ENCODE peak calls at places on chromosomes 11 and 22, in seven cellular contexts. G is mesendoderm, A is H9, B is neuronal stem cell, O is IMR-90, V is trophoblast cell, D is H1. J is an unnamed sample.

GRCh38 chr22:29205260-29205597 is 467 bp upstream of the EMID1 start:
- DNase-seq in G (no peak), A (no peak), B (no peak), O (no peak), V (no peak), D (no peak), J (no peak)

GRCh38 chr11:109856958-109857357 is 236.2 kb upstream of the ZC3H12C start:
- DNase-seq in G (no peak), A (no peak), B (no peak), O (peak), V (no peak), D (no peak), J (no peak)

GRCh38 chr22:48503035-48503625 is 1324.5 kb downstream of the BRD1 start:
- DNase-seq in G (no peak), A (no peak), B (no peak), O (no peak), V (no peak), D (no peak), J (no peak)

GRCh38 chr11:68003846-68004550 is at the start of gene UNC93B1:
- DNase-seq in G (peak), A (peak), B (peak), O (peak), V (peak), D (no peak), J (peak)

GRCh38 chr22:47126344-47126811 is 363.9 kb downstream of the TBC1D22A start:
- DNase-seq in G (no peak), A (no peak), B (no peak), O (no peak), V (no peak), D (no peak), J (no peak)

GRCh38 chr11:35114901-35115687 is 23.9 kb upstream of the CD44 start:
- DNase-seq in G (no peak), A (no peak), B (no peak), O (no peak), V (no peak), D (no peak), J (no peak)

GRCh38 chr11:77644887-77645286 is 7.3 kb upstream of the CLNS1A start:
- DNase-seq in G (no peak), A (no peak), B (no peak), O (no peak), V (no peak), D (no peak), J (no peak)

GRCh38 chr22:18091916-18092526 is 14.2 kb downstream of the PEX26 start:
- DNase-seq in G (no peak), A (no peak), B (no peak), O (peak), V (no peak), D (no peak), J (no peak)

GRCh38 chr11:128022761-128023160 is 564.6 kb downstream of the ETS1 start:
- DNase-seq in G (no peak), A (no peak), B (no peak), O (no peak), V (no peak), D (no peak), J (no peak)

GRCh38 chr11:73053964-73054363 is 88.2 kb downstream of the FCHSD2 start:
- DNase-seq in G (no peak), A (no peak), B (no peak), O (no peak), V (no peak), D (no peak), J (peak)

GRCh38 chr11:64117763-64118459 is 48.0 kb downstream of the MACROD1 start:
- DNase-seq in G (no peak), A (no peak), B (no peak), O (no peak), V (no peak), D (no peak), J (no peak)

GRCh38 chr11:130908770-130909625 is 7.3 kb downstream of the SNX19 start:
- DNase-seq in G (no peak), A (no peak), B (no peak), O (peak), V (no peak), D (no peak), J (peak)

GRCh38 chr11:22521226-22521625 is 104.4 kb downstream of the FANCF start:
- DNase-seq in G (peak), A (no peak), B (no peak), O (peak), V (peak), D (no peak), J (peak)

GRCh38 chr11:59259047-59259446 is 46.3 kb upstream of the MPEG1 start:
- DNase-seq in G (no peak), A (no peak), B (no peak), O (no peak), V (no peak), D (no peak), J (no peak)

GRCh38 chr11:4072668-4073285 is 21.8 kb upstream of the RRM1 start:
- DNase-seq in G (peak), A (peak), B (peak), O (peak), V (peak), D (no peak), J (peak)

GRCh38 chr11:127223026-127223425 is 222.5 kb upstream of the KIRREL3 start:
- DNase-seq in G (peak), A (no peak), B (no peak), O (no peak), V (no peak), D (no peak), J (no peak)

GRCh38 chr11:57903441-57904123 is 120.1 kb upstream of the OR9Q1 start:
- DNase-seq in G (peak), A (no peak), B (no peak), O (peak), V (peak), D (no peak), J (no peak)

GRCh38 chr11:131823772-131824171 is 453.4 kb downstream of the NTM start:
- DNase-seq in G (no peak), A (no peak), B (no peak), O (no peak), V (no peak), D (no peak), J (no peak)

GRCh38 chr22:43289976-43290663 is 53.1 kb downstream of the SCUBE1 start:
- DNase-seq in G (no peak), A (no peak), B (no peak), O (peak), V (no peak), D (no peak), J (peak)

GRCh38 chr22:28402066-28402465 is 277.6 kb downstream of the TTC28 start:
- DNase-seq in G (no peak), A (no peak), B (no peak), O (no peak), V (no peak), D (no peak), J (no peak)

GRCh38 chr11:58770627-58771457 is 39.1 kb upstream of the GLYAT start:
- DNase-seq in G (no peak), A (no peak), B (no peak), O (peak), V (peak), D (no peak), J (no peak)

GRCh38 chr22:44305888-44306287 is 6.9 kb downstream of the SHISAL1 start:
- DNase-seq in G (no peak), A (no peak), B (no peak), O (no peak), V (no peak), D (no peak), J (no peak)

GRCh38 chr11:120390585-120390922 is 54.3 kb downstream of the ARHGEF12 start:
- DNase-seq in G (no peak), A (no peak), B (no peak), O (no peak), V (no peak), D (no peak), J (no peak)

GRCh38 chr11:2677127-2677526 is 22.7 kb downstream of the KCNQ1OT1 start:
- DNase-seq in G (no peak), A (no peak), B (no peak), O (no peak), V (no peak), D (no peak), J (no peak)

GRCh38 chr11:2679011-2679676 is 20.6 kb downstream of the KCNQ1OT1 start:
- DNase-seq in G (no peak), A (no peak), B (no peak), O (no peak), V (no peak), D (no peak), J (no peak)

GRCh38 chr11:2681408-2682145 is 18.2 kb downstream of the KCNQ1OT1 start:
- DNase-seq in G (no peak), A (no peak), B (no peak), O (no peak), V (no peak), D (no peak), J (no peak)

GRCh38 chr11:2675540-2675939 is 24.3 kb downstream of the KCNQ1OT1 start:
- DNase-seq in G (no peak), A (peak), B (no peak), O (no peak), V (no peak), D (no peak), J (no peak)

DNA sequence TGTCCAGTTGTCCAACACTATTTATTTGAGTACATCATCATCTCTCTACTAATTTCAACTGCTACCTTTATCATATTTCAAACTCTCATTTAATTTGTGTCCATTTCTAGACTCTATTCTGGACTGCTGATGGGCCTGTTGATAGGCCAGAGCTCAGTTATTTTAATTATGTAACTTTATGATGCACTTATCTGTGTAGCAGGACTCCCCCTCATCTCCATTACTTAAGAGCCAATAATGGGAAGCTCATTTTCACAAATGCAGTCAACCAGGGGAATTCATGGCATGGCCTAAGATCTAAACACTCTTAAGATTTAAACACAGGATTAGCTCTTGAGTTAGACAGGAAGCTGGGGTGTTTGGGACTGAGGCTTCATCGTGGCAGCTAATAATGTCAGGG is 21.4 kb downstream of the KCNQ1OT1 start:
- DNase-seq in G (no peak), A (no peak), B (no peak), O (no peak), V (no peak), D (no peak), J (peak)
- H4K8ac ChIP-seq in G (no peak), A (no peak), B (no peak), O (no peak), V (no peak), D (no peak), J (no peak)

GRCh38 chr11:116498161-116498560 is 274.6 kb downstream of the BUD13 start:
- DNase-seq in G (no peak), A (no peak), B (no peak), O (no peak), V (no peak), D (no peak), J (no peak)

GRCh38 chr11:116500002-116500832 is 272.6 kb downstream of the BUD13 start:
- DNase-seq in G (no peak), A (no peak), B (no peak), O (no peak), V (no peak), D (no peak), J (no peak)

GRCh38 chr11:116501728-116502127 is 271.1 kb downstream of the BUD13 start:
- DNase-seq in G (no peak), A (no peak), B (no peak), O (no peak), V (no peak), D (no peak), J (no peak)

GRCh38 chr11:116500833-116501622 is 271.8 kb downstream of the BUD13 start:
- DNase-seq in G (no peak), A (peak), B (peak), O (no peak), V (no peak), D (no peak), J (no peak)

GRCh38 chr11:116499396-116500001 is 273.3 kb downstream of the BUD13 start:
- DNase-seq in G (peak), A (peak), B (peak), O (peak), V (peak), D (peak), J (peak)
- H4K8ac ChIP-seq in G (no peak), A (no peak), B (no peak), O (no peak), V (no peak), D (no peak), J (no peak)

GRCh38 chr11:39412117-39412516 is 2047.3 kb downstream of the LRRC4C start:
- DNase-seq in G (no peak), A (no peak), B (no peak), O (no peak), V (no peak), D (no peak), J (no peak)
- H4K8ac ChIP-seq in G (no peak), A (no peak), B (no peak), O (no peak), V (no peak), D (no peak), J (no peak)

DNA sequence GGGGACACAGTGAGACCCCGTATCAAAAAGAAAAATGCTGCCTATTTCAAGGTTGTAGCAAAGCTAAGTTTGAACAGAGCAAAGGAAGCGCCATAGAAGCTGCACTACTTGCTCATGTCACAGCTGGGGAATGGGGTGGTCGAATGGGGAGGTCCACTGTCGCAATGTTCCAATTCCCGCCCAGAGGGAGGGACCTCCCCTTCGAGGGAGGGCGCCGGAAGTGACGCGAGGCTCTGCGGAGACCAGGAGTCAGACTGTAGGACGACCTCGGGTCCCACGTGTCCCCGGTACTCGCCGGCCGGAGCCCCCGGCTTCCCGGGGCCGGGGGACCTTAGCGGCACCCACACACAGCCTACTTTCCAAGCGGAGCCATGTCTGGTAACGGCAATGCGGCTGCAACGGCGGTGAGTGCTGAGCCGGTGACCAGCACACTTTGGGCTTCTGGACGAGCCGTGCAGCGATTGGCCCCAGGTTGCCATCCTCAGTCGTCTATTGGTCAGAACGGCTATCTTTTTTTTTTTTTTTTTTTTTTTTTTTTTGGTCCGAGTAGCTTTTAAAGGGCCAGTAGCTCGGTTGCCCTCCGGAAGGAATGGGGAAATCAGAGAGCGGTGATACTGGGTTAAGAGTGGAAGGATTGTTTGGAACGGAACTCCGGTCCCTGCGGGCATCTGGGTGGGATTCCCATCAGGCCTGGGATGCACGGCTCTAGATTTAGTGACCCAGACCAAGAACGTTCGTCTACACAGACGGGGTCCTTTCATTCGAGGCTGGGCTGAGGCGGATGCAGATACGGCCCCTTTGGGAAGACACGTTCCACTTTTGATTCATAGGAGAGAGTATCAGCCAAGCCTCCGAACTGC is at the start of gene HMBS:
- DNase-seq in G (peak), A (peak), B (peak), O (peak), V (peak), D (peak), J (peak)
- H4K8ac ChIP-seq in G (no peak), A (no peak), B (peak), O (peak), V (peak), D (peak), J (peak)

GRCh38 chr11:25593221-25593620 is 738.7 kb upstream of the ANO3 start:
- DNase-seq in G (no peak), A (no peak), B (no peak), O (no peak), V (no peak), D (no peak), J (no peak)

GRCh38 chr11:25602149-25602548 is 729.8 kb upstream of the ANO3 start:
- DNase-seq in G (peak), A (no peak), B (peak), O (no peak), V (no peak), D (no peak), J (no peak)

DNA sequence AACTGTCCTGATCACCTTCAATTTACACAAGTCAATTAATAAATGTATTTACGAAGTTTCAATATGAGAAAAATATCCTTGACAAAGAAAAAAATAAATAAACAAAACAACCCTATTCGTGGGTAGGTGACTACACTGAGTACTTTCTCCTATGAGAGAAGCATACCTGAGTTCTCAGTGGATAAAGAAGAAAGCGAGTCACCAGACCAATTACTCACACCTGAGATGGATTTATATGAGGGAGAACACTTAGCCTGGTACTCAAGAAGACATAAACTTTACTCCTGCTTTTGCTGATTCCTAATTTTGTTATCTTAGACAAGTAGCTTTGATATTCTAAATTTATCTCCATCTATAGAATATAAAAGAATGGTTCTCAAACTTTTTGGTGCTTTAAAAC is 735.2 kb upstream of the ANO3 start:
- DNase-seq in G (no peak), A (no peak), B (no peak), O (no peak), V (no peak), D (no peak), J (no peak)
- H4K8ac ChIP-seq in G (no peak), A (no peak), B (no peak), O (no peak), V (no peak), D (no peak), J (no peak)

GRCh38 chr11:15313862-15314261 is 199.1 kb downstream of the INSC start:
- DNase-seq in G (no peak), A (no peak), B (no peak), O (no peak), V (no peak), D (no peak), J (no peak)

DNA sequence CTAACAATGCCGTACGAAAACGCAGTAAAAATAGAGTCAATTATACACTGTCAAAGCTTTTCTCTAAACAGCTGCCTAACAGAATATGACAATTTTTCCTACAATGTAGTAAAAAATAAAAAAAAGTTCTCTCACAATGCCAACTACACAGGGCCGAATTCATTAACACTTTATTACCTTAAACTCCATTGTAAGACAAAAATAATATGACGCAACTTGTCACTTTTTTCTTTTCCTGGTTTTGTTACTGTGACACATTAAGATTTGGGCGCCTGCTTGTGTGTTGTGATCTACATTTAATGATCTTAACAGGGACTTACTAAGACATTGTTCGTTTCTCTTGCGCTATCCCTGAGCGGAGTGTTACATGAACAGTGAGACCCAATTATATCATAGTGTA is 204.1 kb downstream of the INSC start:
- DNase-seq in G (no peak), A (no peak), B (no peak), O (no peak), V (no peak), D (no peak), J (no peak)
- H4K8ac ChIP-seq in G (no peak), A (no peak), B (no peak), O (no peak), V (no peak), D (no peak), J (no peak)

DNA sequence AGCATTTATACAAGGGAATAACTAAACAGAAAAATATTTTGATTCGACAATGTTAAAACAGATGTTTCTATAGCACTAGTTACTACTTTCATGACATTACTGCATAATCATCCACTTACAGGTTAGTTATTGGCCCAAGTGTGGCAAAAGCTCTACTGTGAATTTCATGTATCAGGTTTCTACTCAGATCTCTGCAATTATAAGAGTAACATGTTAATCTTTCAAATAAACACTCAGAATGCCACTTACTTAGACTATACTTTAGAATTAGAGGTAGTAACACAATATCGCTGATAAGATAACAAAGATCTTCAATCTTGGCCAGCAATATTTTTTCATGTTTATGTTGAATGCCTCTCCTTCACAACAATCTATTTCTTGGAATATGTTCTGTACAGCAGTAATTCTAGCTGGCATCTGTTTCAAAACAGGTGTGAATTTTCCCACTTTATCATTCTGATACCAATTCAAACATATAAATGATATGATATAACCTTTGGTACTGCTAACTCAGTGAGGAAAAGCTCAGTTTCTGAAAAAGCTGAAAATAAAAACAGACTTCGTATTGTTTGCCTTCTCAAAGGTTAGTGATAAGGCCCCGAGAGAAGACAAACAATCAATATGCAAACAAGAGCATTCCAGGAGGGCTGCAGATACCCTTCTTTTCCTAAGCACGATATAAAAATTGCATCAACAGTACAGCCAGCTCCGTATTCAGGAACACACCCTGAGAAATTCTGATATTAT is 11.0 kb upstream of the CCDC34 start:
- DNase-seq in G (peak), A (no peak), B (no peak), O (no peak), V (no peak), D (no peak), J (no peak)
- H4K8ac ChIP-seq in G (no peak), A (no peak), B (no peak), O (no peak), V (no peak), D (no peak), J (no peak)